ENCODE peak calls at places on chromosomes 16 and 17, in ten cellular contexts. R, V, L, N, X, M, Q, T, O and K are unnamed samples.

GRCh38 chr17:81952792-81953228 is 5.8 kb upstream of the MYADML2 start:
- DNase-seq in R (no peak), V (no peak), L (no peak), N (no peak), X (no peak), M (no peak), Q (no peak), T (no peak), O (no peak), K (no peak)

GRCh38 chr17:77140878-77141767 is at the start of gene SEC14L1:
- DNase-seq in R (peak; percentile 12), V (no peak), L (peak; percentile 75), N (peak; percentile 49), X (no peak), M (peak; percentile 48), Q (peak; percentile 29), T (no peak), O (peak; percentile 90), K (no peak)

GRCh38 chr16:84925092-84925772 is 86.1 kb downstream of the ZDHHC7 start:
- DNase-seq in R (peak; percentile 59), V (peak; percentile 53), L (peak; percentile 57), N (peak; percentile 72), X (no peak), M (peak; percentile 48), Q (peak; percentile 29), T (no peak), O (peak; percentile 90), K (peak; percentile 29)

GRCh38 chr17:63477471-63478440 is 895 bp downstream of the ACE start:
- DNase-seq in R (no peak), V (no peak), L (no peak), N (no peak), X (no peak), M (no peak), Q (no peak), T (no peak), O (no peak), K (no peak)

GRCh38 chr16:10552998-10553491 is 27.4 kb downstream of the EMP2 start:
- DNase-seq in R (peak; percentile 58), V (no peak), L (peak; percentile 75), N (peak; percentile 30), X (no peak), M (peak; percentile 72), Q (no peak), T (peak; percentile 62), O (peak; percentile 86), K (no peak)

GRCh38 chr17:14101976-14102375 is 32.7 kb downstream of the COX10 start:
- DNase-seq in R (no peak), V (no peak), L (no peak), N (no peak), X (no peak), M (no peak), Q (no peak), T (no peak), O (no peak), K (no peak)

GRCh38 chr16:31470615-31471014 is 1.3 kb upstream of the TGFB1I1 start:
- DNase-seq in R (no peak), V (no peak), L (no peak), N (no peak), X (no peak), M (no peak), Q (no peak), T (no peak), O (no peak), K (no peak)

GRCh38 chr17:54992797-54993639 is 24.5 kb downstream of the STXBP4 start:
- DNase-seq in R (peak; percentile 48), V (no peak), L (peak; percentile 63), N (no peak), X (no peak), M (peak; percentile 71), Q (no peak), T (no peak), O (no peak), K (peak; percentile 46)

DNA sequence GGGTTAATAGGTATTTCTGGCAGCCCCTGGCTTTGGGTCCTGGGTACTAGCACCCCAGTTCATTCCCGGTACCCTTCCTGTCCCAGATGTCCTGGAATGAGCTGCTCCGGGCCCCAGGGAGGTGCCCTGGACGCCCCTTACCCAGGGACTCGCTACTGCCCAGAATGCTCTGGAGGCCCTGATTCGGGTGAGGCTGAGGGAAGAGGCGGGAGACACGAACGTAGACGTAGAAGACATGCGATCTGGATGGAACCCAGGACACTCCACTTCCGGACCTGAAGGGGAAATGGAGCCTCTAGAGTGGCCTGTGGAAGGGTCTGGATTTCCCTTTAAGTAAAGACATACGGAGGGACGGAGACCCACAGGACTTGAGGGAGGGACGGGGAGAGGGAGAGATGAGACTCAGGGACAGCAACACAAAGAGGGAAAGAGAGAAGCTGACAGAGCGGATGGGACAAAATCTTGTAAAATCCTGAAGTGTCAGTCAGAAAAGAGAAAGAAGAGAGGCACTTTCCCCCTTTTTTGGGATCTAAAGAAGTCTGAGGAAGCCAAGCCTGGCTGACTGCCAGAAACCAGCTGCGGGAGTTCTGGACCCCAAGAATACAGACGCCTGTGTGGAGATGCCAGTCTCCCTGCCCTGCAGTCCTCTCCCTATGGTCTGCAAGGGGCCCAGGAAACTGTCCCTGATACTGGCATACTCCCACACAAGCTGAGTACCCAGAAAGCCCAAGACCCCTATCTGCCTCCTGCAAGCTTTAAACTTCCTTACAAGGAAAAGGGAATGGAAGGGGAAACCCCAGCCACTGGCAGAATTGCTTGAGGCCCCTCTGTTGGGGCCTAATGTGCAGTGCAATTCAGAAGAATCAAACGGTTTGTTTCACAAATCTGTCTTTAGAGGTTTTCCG is 1.0 kb upstream of the HOXB13 start:
- DNase-seq in R (no peak), V (no peak), L (no peak), N (no peak), X (no peak), M (no peak), Q (no peak), T (no peak), O (no peak), K (no peak)
- H3K4me3 ChIP-seq in R (no peak overlapping the region), V (no peak overlapping the region), L (no peak overlapping the region), N (no peak overlapping the region), X (no peak overlapping the region), M (peak overlapping the region; percentile 73), Q (no peak overlapping the region), T (no peak overlapping the region), O (no peak overlapping the region), K (peak overlapping the region; percentile 56)

DNA sequence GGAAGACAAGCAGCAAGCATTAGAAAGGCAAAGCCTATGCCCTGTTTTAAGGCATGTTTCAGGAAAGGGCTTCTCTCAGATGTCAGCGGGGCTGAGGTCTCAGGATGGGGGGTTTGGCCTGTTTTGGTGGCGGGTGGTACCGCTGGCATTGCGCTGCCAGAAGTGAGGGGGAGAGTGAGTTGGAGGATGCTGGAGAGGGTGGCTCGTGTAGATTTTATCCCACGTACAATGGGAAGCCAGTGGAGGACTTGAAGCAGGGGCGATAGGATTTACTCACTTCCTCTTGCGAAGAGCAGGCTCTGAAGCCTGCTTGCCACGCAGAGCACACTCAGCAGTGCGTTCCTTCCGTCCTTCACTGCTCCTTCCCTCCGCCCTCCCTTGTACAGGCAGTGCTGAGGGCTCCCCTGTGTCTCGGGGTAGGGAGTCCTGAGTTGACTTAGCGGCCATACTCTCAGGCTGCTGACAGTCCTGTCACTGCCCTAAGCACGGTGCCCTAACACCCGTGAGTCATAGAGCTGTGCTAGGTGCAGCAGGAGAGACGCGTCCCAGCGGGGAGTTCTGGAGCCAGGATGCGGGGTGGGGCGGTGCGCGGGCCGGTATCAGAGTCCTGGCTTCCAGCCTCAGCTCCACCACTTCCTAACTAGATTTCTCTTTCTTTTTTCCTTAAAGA is 113.1 kb downstream of the SNX29 start:
- DNase-seq in R (peak; percentile 60), V (peak; percentile 59), L (no peak), N (peak; percentile 67), X (no peak), M (no peak), Q (no peak), T (peak; percentile 51), O (peak; percentile 86), K (no peak)
- H3K4me3 ChIP-seq in R (peak overlapping the region; percentile 71), V (no peak overlapping the region), L (no peak overlapping the region), N (peak overlapping the region; percentile 15), X (peak overlapping the region; percentile 15), M (no peak overlapping the region), Q (peak overlapping the region; percentile 25), T (peak overlapping the region; percentile 41), O (peak overlapping the region; percentile 2), K (no peak overlapping the region)

GRCh38 chr16:56518435-56518834 is 1.4 kb downstream of the BBS2 start:
- DNase-seq in R (no peak), V (no peak), L (no peak), N (no peak), X (no peak), M (no peak), Q (no peak), T (no peak), O (no peak), K (no peak)
- H3K4me3 ChIP-seq in R (no peak overlapping the region), V (no peak overlapping the region), L (no peak overlapping the region), N (no peak overlapping the region), X (no peak overlapping the region), M (no peak overlapping the region), Q (no peak overlapping the region), T (no peak overlapping the region), O (no peak overlapping the region), K (no peak overlapping the region)

GRCh38 chr17:3845754-3846738 is at the start of gene NCBP3:
- DNase-seq in R (peak; percentile 92), V (peak; percentile 89), L (peak; percentile 97), N (peak; percentile 94), X (peak; percentile 82), M (peak; percentile 97), Q (peak; percentile 77), T (peak; percentile 59), O (peak; percentile 99), K (peak; percentile 87)

GRCh38 chr17:3845361-3845753 is 689 bp downstream of the NCBP3 start:
- DNase-seq in R (no peak), V (no peak), L (peak; percentile 61), N (no peak), X (no peak), M (no peak), Q (no peak), T (no peak), O (no peak), K (no peak)

GRCh38 chr17:3843935-3844516 is 2.0 kb downstream of the NCBP3 start:
- DNase-seq in R (peak; percentile 45), V (no peak), L (peak; percentile 68), N (peak; percentile 57), X (no peak), M (peak; percentile 78), Q (no peak), T (no peak), O (peak; percentile 80), K (peak; percentile 58)

GRCh38 chr17:3848229-3848628 is 2.2 kb upstream of the NCBP3 start:
- DNase-seq in R (no peak), V (no peak), L (no peak), N (no peak), X (no peak), M (no peak), Q (no peak), T (no peak), O (peak; percentile 39), K (no peak)

DNA sequence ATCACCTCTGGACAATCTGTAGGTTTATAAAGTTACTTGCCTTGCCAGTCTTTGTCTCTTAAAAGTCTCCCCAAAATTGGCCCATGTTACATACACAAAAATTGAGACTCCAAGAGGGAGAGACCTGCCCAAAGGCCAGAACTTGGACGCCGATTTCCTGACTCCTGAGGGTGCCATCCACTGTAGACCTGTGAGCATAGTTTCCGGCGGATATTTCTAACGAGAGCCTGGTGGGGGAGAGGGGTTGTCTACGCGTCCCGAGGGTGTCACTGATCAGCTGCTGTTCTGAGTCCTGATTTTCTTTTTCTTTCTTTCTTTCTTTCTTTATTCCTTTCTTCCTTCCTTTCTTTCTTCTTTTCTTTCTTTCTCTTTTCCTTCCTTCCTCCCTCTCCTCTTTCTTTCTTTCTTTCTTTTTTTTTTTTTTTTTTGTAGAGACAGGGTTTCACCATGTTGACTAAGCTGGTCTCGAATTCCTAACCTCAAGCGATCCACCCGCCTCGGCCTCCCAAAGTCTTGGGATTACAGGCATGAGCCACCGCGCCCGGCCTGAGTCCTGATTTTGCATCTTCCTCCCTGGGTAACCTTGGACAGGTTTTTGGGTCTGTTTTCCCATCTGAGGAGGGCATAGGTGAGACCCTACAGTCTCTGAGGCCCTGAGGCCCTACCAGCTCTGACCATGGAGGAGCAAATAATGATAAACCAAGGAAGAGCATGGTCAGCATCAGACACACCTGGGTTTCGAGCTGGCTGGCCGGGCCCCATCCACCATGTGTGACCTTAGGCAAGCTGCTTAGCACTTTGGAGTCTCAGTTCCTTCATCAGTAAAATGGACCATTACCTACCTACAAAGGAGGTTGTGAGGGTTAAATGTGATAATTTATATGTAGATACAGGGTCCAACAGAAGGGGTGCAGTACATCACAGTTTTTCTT is 959 bp upstream of the NCBP3 start:
- DNase-seq in R (no peak), V (no peak), L (no peak), N (no peak), X (no peak), M (no peak), Q (no peak), T (no peak), O (peak; percentile 73), K (no peak)
- H3K4me3 ChIP-seq in R (peak overlapping the region; percentile 15), V (peak overlapping the region; percentile 100), L (no peak overlapping the region), N (no peak overlapping the region), X (no peak overlapping the region), M (peak overlapping the region; percentile 93), Q (no peak overlapping the region), T (no peak overlapping the region), O (no peak overlapping the region), K (peak overlapping the region; percentile 37)